ENCODE peak calls at places on chromosome 16, in four cellular contexts. T, V, P and K are unnamed samples.

GRCh38 chr16:4082474-4083044 is 33.7 kb downstream of the ADCY9 start:
- DNase-seq in T (no peak), V (no peak), P (no peak), K (no peak)

GRCh38 chr16:23401142-23401541 is 51.8 kb downstream of the COG7 start:
- DNase-seq in T (no peak), V (no peak), P (no peak), K (no peak)

GRCh38 chr16:18931756-18932155 is 5.5 kb upstream of the SMG1 start:
- DNase-seq in T (no peak), V (no peak), P (no peak), K (no peak)

GRCh38 chr16:85800321-85800669 is 800 bp downstream of the COX4I1 start:
- DNase-seq in T (no peak), V (peak), P (no peak), K (no peak)

GRCh38 chr16:57367111-57367752 is 5.1 kb upstream of the CX3CL1 start:
- DNase-seq in T (no peak), V (no peak), P (no peak), K (no peak)

GRCh38 chr16:31441956-31442355 is 633 bp downstream of the ZNF843 start:
- DNase-seq in T (no peak), V (no peak), P (no peak), K (no peak)

GRCh38 chr16:60329110-60329509 is 1595.0 kb upstream of the GOT2 start:
- DNase-seq in T (no peak), V (no peak), P (no peak), K (no peak)

GRCh38 chr16:3170440-3171180 is 17.4 kb upstream of the OR1F1 start:
- DNase-seq in T (no peak), V (peak), P (no peak), K (peak)

GRCh38 chr16:69003500-69003899 is 102.0 kb upstream of the HAS3 start:
- DNase-seq in T (no peak), V (peak), P (no peak), K (no peak)

GRCh38 chr16:30660424-30661251 is 2.4 kb downstream of the FBRS start:
- DNase-seq in T (peak), V (no peak), P (no peak), K (no peak)

GRCh38 chr16:51144203-51144602 is 6.9 kb downstream of the SALL1 start:
- DNase-seq in T (no peak), V (no peak), P (no peak), K (no peak)

GRCh38 chr16:19410435-19411153 is 7.1 kb upstream of the TMC5 start:
- DNase-seq in T (no peak), V (peak), P (no peak), K (peak)

GRCh38 chr16:80283450-80284392 is 257.1 kb upstream of the DYNLRB2 start:
- DNase-seq in T (no peak), V (no peak), P (no peak), K (no peak)

GRCh38 chr16:85361441-85362118 is 249.3 kb upstream of the CIBAR2 start:
- DNase-seq in T (no peak), V (no peak), P (no peak), K (no peak)

GRCh38 chr16:12584488-12585233 is 219.0 kb downstream of the CPPED1 start:
- DNase-seq in T (no peak), V (no peak), P (no peak), K (peak)

GRCh38 chr16:81885976-81886586 is 107.0 kb downstream of the PLCG2 start:
- DNase-seq in T (peak), V (peak), P (no peak), K (peak)

GRCh38 chr16:84836234-84836647 is 16.5 kb downstream of the CRISPLD2 start:
- DNase-seq in T (peak), V (peak), P (peak), K (peak)

GRCh38 chr16:50889276-50889675 is 147.4 kb downstream of the CYLD start:
- DNase-seq in T (no peak), V (no peak), P (no peak), K (no peak)

GRCh38 chr16:78563905-78564304 is 464.5 kb downstream of the WWOX start:
- DNase-seq in T (no peak), V (no peak), P (no peak), K (no peak)

GRCh38 chr16:53220585-53220984 is 165.8 kb downstream of the CHD9 start:
- DNase-seq in T (peak), V (peak), P (no peak), K (peak)

GRCh38 chr16:78133919-78134318 is 34.5 kb downstream of the WWOX start:
- DNase-seq in T (no peak), V (no peak), P (no peak), K (no peak)

GRCh38 chr16:30491744-30492308 is 19.3 kb downstream of the ITGAL start:
- DNase-seq in T (peak), V (no peak), P (no peak), K (no peak)

GRCh38 chr16:66357523-66357928 is 9.0 kb upstream of the CDH5 start:
- DNase-seq in T (peak), V (peak), P (no peak), K (peak)

GRCh38 chr16:22357635-22357971 is 16.8 kb downstream of the CDR2 start:
- DNase-seq in T (no peak), V (no peak), P (no peak), K (no peak)

GRCh38 chr16:995087-995486 is 13.5 kb downstream of the SOX8 start:
- DNase-seq in T (peak), V (peak), P (no peak), K (no peak)

GRCh38 chr16:54143934-54144333 is 142.7 kb downstream of the IRX3 start:
- DNase-seq in T (no peak), V (no peak), P (no peak), K (no peak)

GRCh38 chr16:50838165-50838564 is 96.3 kb downstream of the CYLD start:
- DNase-seq in T (no peak), V (no peak), P (no peak), K (no peak)

GRCh38 chr16:26027060-26027459 is 335.3 kb downstream of the HS3ST4 start:
- DNase-seq in T (no peak), V (no peak), P (no peak), K (no peak)

GRCh38 chr16:4691666-4692412 is 1.5 kb upstream of the NUDT16L1 start:
- DNase-seq in T (no peak), V (no peak), P (no peak), K (peak)

GRCh38 chr16:81005644-81006471 is 827 bp downstream of the CMC2 start:
- DNase-seq in T (no peak), V (peak), P (no peak), K (peak)

GRCh38 chr16:83354015-83354414 is 453.8 kb upstream of the HSBP1 start:
- DNase-seq in T (no peak), V (no peak), P (no peak), K (no peak)

GRCh38 chr16:50202926-50203624 is 50.0 kb downstream of the TENT4B start:
- DNase-seq in T (peak), V (no peak), P (no peak), K (no peak)

GRCh38 chr16:4525634-4526277 is 12.8 kb downstream of the CDIP1 start:
- DNase-seq in T (no peak), V (no peak), P (no peak), K (no peak)

GRCh38 chr16:55734665-55735064 is 78.9 kb downstream of the SLC6A2 start:
- DNase-seq in T (no peak), V (no peak), P (no peak), K (peak)

GRCh38 chr16:55539488-55539887 is 27.0 kb upstream of the CAPNS2 start:
- DNase-seq in T (no peak), V (no peak), P (no peak), K (no peak)

GRCh38 chr16:27374231-27374793 is 27.7 kb upstream of the IL21R start:
- DNase-seq in T (no peak), V (no peak), P (no peak), K (peak)

GRCh38 chr16:67933805-67934204 is 2.1 kb upstream of the CTRL start:
- DNase-seq in T (no peak), V (no peak), P (no peak), K (no peak)

GRCh38 chr16:67936124-67936875 is at the start of gene PSMB10:
- DNase-seq in T (peak), V (peak), P (no peak), K (peak)

GRCh38 chr16:67935402-67936123 is 1.1 kb downstream of the PSMB10 start:
- DNase-seq in T (peak), V (peak), P (peak), K (peak)

GRCh38 chr16:67934306-67935095 is 2.1 kb downstream of the PSMB10 start:
- DNase-seq in T (no peak), V (no peak), P (no peak), K (no peak)

GRCh38 chr16:67935096-67935401 is 1.6 kb downstream of the PSMB10 start:
- DNase-seq in T (no peak), V (peak), P (no peak), K (no peak)
- TF ChIP-seq CTCF in T (no peak), V (no peak), P (no peak), K (no peak)

GRCh38 chr16:11034005-11034404 is 89.6 kb downstream of the CLEC16A start:
- DNase-seq in T (no peak), V (no peak), P (no peak), K (no peak)

GRCh38 chr16:11029948-11030347 is 85.6 kb downstream of the CLEC16A start:
- DNase-seq in T (no peak), V (no peak), P (no peak), K (no peak)

GRCh38 chr16:11032922-11033291 is 88.5 kb downstream of the CLEC16A start:
- DNase-seq in T (no peak), V (peak), P (no peak), K (peak)

GRCh38 chr16:11032000-11032921 is 87.9 kb downstream of the CLEC16A start:
- DNase-seq in T (no peak), V (no peak), P (no peak), K (peak)

DNA sequence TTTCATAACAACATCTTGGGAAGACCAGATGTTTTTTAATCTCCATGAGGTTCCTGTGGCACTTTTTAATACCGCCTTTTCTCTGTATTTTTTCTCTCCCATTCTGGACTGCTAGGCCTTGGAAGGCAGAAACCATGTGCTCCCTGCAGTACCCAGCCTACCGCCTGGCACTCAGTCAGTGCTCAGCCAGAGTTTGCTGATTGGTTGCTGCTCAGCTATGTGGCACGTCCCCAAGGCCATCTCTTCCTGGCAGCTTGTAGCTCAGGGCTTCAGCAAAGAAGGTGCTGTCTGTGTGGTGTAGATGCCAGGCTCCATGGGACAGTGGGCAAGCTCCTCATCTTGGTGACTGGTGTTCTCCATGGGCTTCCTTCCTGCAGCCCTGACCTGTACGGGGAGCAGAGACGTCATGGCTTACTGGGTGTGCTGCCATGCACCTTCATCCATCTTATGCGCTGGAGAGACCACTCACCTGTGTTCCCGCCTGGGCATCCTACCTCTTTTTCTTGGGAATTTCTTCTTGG is 86.7 kb downstream of the CLEC16A start:
- DNase-seq in T (no peak), V (no peak), P (no peak), K (no peak)
- H3K27ac ChIP-seq in T (no peak), V (no peak), P (no peak), K (no peak)

GRCh38 chr16:87172632-87173031 is 144.6 kb downstream of the C16orf95 start:
- DNase-seq in T (no peak), V (peak), P (no peak), K (peak)
- TF ChIP-seq CTCF in T (peak), V (peak), P (no peak), K (peak)

GRCh38 chr16:10935491-10935890 is 6.8 kb downstream of the DEXI start:
- DNase-seq in T (no peak), V (no peak), P (no peak), K (no peak)
- H3K27ac ChIP-seq in T (no peak), V (no peak), P (no peak), K (no peak)

DNA sequence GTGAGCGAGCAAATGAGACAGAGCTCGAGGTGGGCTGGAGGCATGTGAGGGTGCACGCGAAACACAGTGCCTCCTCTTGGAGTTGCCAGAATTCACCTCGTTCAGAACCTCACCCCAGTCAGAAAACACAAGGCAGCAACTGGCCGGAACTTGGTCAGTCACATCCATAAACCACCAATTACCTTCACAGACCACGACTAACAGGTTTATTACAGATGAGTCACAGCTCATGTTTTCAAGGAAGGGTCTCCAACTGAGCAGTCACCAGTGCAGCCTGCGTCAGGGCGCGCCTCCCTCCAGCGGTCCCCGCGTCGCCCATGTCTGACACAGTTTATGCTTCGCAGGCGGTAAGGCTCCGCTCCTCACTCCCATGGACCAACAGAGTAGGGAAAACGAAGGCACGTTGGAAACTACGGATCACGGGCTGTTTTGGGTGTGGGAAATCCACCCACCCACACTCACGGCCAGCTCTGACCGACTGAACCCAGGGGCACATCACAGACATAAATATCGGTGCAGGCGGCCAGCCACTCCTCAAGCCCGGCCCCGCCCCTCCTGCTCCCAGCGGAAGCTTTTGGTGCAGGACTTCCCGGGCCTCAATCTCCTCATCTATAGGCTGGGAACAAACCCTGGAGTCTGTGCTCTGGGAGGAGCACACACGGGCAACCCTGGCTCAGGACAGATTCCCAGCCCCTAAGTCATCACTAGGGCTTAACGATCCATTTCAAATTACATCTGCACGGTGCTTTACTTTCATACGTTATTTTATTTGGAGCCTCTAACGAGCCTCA is 126.2 kb downstream of the ZNF778 start:
- DNase-seq in T (no peak), V (no peak), P (no peak), K (no peak)
- TF ChIP-seq CTCF in T (no peak), V (no peak), P (no peak), K (no peak)